ENCODE peak calls at places on chromosomes 11 and 22, in ten cellular contexts. B is foreskin fibroblast, S is fibroblast of lung, V is COR-L47, C is cardiac muscle cell, O is AG09319, G is SK-N-SH, Q is lower lobe of right lung, H is heart left ventricle, L is Peyer's patch. J is an unnamed sample.

GRCh38 chr11:61331636-61332035 is 1.3 kb downstream of the DDB1 start:
- DNase-seq in C (no peak), S (no peak), B (no peak), H (no peak), L (no peak), V (no peak), G (no peak), O (no peak), Q (no peak), J (no peak)

GRCh38 chr11:78039919-78040671 is 17.0 kb upstream of the KCTD14 start:
- DNase-seq in B (peak; percentile 96), O (peak; percentile 54), L (peak; percentile 75), V (peak; percentile 83), G (peak; percentile 84), H (peak; percentile 85), Q (peak; percentile 74), C (peak; percentile 91), S (peak; percentile 90), J (peak; percentile 37)

GRCh38 chr22:37295213-37295886 is 13.0 kb downstream of the CYTH4 start:
- DNase-seq in C (no peak), S (no peak), O (no peak), L (no peak), G (no peak), V (no peak), B (no peak), Q (no peak), H (no peak), J (no peak)

GRCh38 chr11:78642979-78643675 is 68.5 kb upstream of the NARS2 start:
- DNase-seq in V (no peak), B (no peak), C (no peak), Q (no peak), O (no peak), S (no peak), H (no peak), L (no peak), G (no peak), J (no peak)

GRCh38 chr11:134261626-134262488 is 8.5 kb downstream of the ACAD8 start:
- DNase-seq in Q (no peak), G (peak; percentile 66), L (no peak), V (peak; percentile 43), S (no peak), C (peak; percentile 24), O (no peak), B (peak; percentile 56), H (no peak), J (no peak)

GRCh38 chr11:129225190-129225589 is 33.1 kb upstream of the ARHGAP32 start:
- DNase-seq in L (no peak), B (peak; percentile 58), Q (no peak), S (peak; percentile 85), O (no peak), G (no peak), V (no peak), C (peak; percentile 75), H (no peak), J (no peak)

GRCh38 chr22:37777122-37777687 is 30.5 kb upstream of the GCAT start:
- DNase-seq in G (no peak), B (peak; percentile 92), V (no peak), S (peak; percentile 91), Q (peak; percentile 60), O (peak; percentile 31), C (peak; percentile 59), H (no peak), L (no peak), J (peak; percentile 58)

GRCh38 chr11:118785362-118785761 is 5.6 kb downstream of the DDX6 start:
- DNase-seq in S (peak; percentile 23), V (no peak), B (peak; percentile 47), O (no peak), C (peak; percentile 33), L (no peak), G (no peak), Q (no peak), H (no peak), J (no peak)

GRCh38 chr22:49229483-49230193 is 598.0 kb downstream of the BRD1 start:
- DNase-seq in G (no peak), L (no peak), S (no peak), B (no peak), H (peak; percentile 26), Q (no peak), V (no peak), O (no peak), C (no peak), J (no peak)

GRCh38 chr11:68142028-68142412 is 20.8 kb upstream of the CHKA start:
- DNase-seq in O (no peak), C (no peak), B (no peak), G (no peak), Q (peak; percentile 69), H (peak; percentile 67), L (no peak), S (no peak), V (no peak), J (no peak)

GRCh38 chr11:133191931-133192330 is 340.4 kb downstream of the OPCML start:
- DNase-seq in S (no peak), H (no peak), G (no peak), L (no peak), Q (no peak), V (no peak), O (no peak), B (no peak), C (no peak), J (no peak)

GRCh38 chr11:3644817-3645235 is at the start of gene ART1:
- DNase-seq in Q (no peak), V (no peak), G (no peak), B (no peak), C (peak; percentile 5), O (no peak), H (no peak), L (no peak), S (no peak), J (no peak)

GRCh38 chr11:19646921-19647320 is 65.7 kb upstream of the NAV2 start:
- DNase-seq in B (peak; percentile 97), C (peak; percentile 93), S (peak; percentile 95), V (no peak), L (no peak), O (peak; percentile 84), G (peak; percentile 46), Q (no peak), H (no peak), J (no peak)

GRCh38 chr22:39839917-39840510 is 53.5 kb downstream of the ENTHD1 start:
- DNase-seq in G (no peak), V (no peak), C (no peak), Q (no peak), L (no peak), O (no peak), S (no peak), B (no peak), H (no peak), J (peak; percentile 2)

J was measured in GM12891.